ENCODE peak calls at places on chromosomes 4 and X, in ten cellular contexts. B, K, A, I, T, R, Y, H, V and W are unnamed samples.

GRCh38 chr4:7425171-7425570 is 9.6 kb downstream of the PSAPL1 start:
- DNase-seq in T (peak; percentile 8), H (no peak), V (no peak), B (no peak), R (no peak), K (peak; percentile 9), Y (no peak), A (no peak), I (no peak), W (no peak)

GRCh38 chr4:8019396-8020365 is 80.0 kb upstream of the AFAP1 start:
- DNase-seq in V (no peak), A (peak; percentile 29), T (no peak), H (no peak), Y (no peak), B (no peak), I (no peak), K (no peak), R (no peak), W (no peak)

GRCh38 chrX:39212456-39212855 is 411.2 kb downstream of the MID1IP1 start:
- DNase-seq in V (no peak), Y (no peak), B (no peak), I (no peak), T (no peak), A (no peak), K (no peak), H (no peak), R (no peak), W (no peak)

GRCh38 chr4:78622253-78622979 is 70.8 kb downstream of the ANXA3 start:
- DNase-seq in H (peak; percentile 65), T (no peak), A (peak; percentile 10), V (no peak), Y (no peak), K (no peak), B (no peak), I (peak; percentile 57), R (peak; percentile 20), W (no peak)

GRCh38 chr4:38426532-38426931 is 237.5 kb upstream of the KLF3 start:
- DNase-seq in K (no peak), A (no peak), I (no peak), Y (no peak), R (no peak), H (no peak), T (no peak), V (no peak), B (no peak), W (no peak)

GRCh38 chrX:24696241-24696640 is 2.5 kb downstream of the POLA1 start:
- DNase-seq in H (no peak), K (no peak), T (no peak), B (no peak), A (no peak), V (no peak), Y (no peak), I (no peak), R (no peak), W (no peak)

GRCh38 chr4:38815879-38816782 is 11.5 kb upstream of the TLR1 start:
- DNase-seq in A (no peak), V (no peak), T (no peak), I (no peak), H (peak; percentile 35), B (no peak), R (no peak), K (no peak), Y (no peak), W (no peak)

GRCh38 chr4:148060264-148061138 is 328.6 kb downstream of the ARHGAP10 start:
- DNase-seq in V (no peak), K (peak; percentile 26), H (no peak), T (no peak), Y (no peak), B (peak; percentile 13), A (no peak), R (no peak), I (no peak), W (no peak)

GRCh38 chrX:22095306-22095705 is 63.2 kb downstream of the PHEX start:
- DNase-seq in Y (no peak), A (no peak), R (no peak), I (no peak), V (no peak), K (no peak), B (no peak), T (no peak), H (peak; percentile 93), W (no peak)